ENCODE peak calls at places on chromosomes 11 and 22, in four cellular contexts. I is stomach, Y is esophagus muscularis mucosa, S is H1. M is an unnamed sample. For H3K36me3 and H3K4me1, the result is how much of the 10 kb centered on the place peaks cover.

GRCh38 chr11:111723595-111723994 is 42.6 kb downstream of the PPP2R1B start:
- DNase-seq in I (no peak), Y (no peak), S (no peak), M (no peak)

GRCh38 chr11:47418454-47419259 is 7.6 kb downstream of the PSMC3 start:
- DNase-seq in I (no peak), Y (no peak), S (no peak), M (no peak)

GRCh38 chr11:75188671-75189070 is 37.8 kb downstream of the SLCO2B1 start:
- DNase-seq in I (no peak), Y (no peak), S (no peak), M (no peak)

GRCh38 chr22:22099833-22100812 is 117.5 kb upstream of the TOP3B start:
- DNase-seq in I (no peak), Y (peak), S (no peak), M (no peak)

GRCh38 chr11:44416776-44417175 is 106.8 kb upstream of the ALX4 start:
- DNase-seq in I (no peak), Y (no peak), S (no peak), M (no peak)

GRCh38 chr11:128905345-128906184 is 14.4 kb downstream of the KCNJ5 start:
- DNase-seq in I (peak), Y (no peak), S (no peak), M (no peak)

GRCh38 chr22:38454361-38455062 is 487 bp downstream of the KCNJ4 start:
- DNase-seq in I (no peak), Y (no peak), S (no peak), M (no peak)

GRCh38 chr22:48278620-48279464 is 1516.4 kb downstream of the TBC1D22A start:
- DNase-seq in I (no peak), Y (no peak), S (no peak), M (no peak)

GRCh38 chr11:11976476-11977187 is 31.8 kb downstream of the DKK3 start:
- DNase-seq in I (peak), Y (no peak), S (no peak), M (no peak)

GRCh38 chr11:117822031-117822521 is 2.5 kb downstream of the FXYD2 start:
- DNase-seq in I (peak), Y (no peak), S (no peak), M (peak)

GRCh38 chr22:38431266-38432010 is 23.6 kb downstream of the KCNJ4 start:
- DNase-seq in I (no peak), Y (no peak), S (no peak), M (no peak)

GRCh38 chr11:27227744-27228143 is 135.3 kb downstream of the CCDC34 start:
- DNase-seq in I (no peak), Y (no peak), S (no peak), M (no peak)

GRCh38 chr11:114399490-114399889 is 821 bp downstream of the C11orf71 start:
- DNase-seq in I (no peak), Y (no peak), S (no peak), M (no peak)

GRCh38 chr11:74022541-74022940 is 13.7 kb upstream of the UCP3 start:
- DNase-seq in I (no peak), Y (no peak), S (no peak), M (no peak)

GRCh38 chr22:29306175-29306829 is at the start of gene GAS2L1:
- DNase-seq in I (peak), Y (no peak), S (peak), M (peak)

GRCh38 chr22:46549565-46549840 is 12.1 kb upstream of the CELSR1 start:
- DNase-seq in I (no peak), Y (no peak), S (no peak), M (no peak)

GRCh38 chr22:49426098-49426497 is 401.6 kb downstream of the BRD1 start:
- DNase-seq in I (no peak), Y (no peak), S (no peak), M (no peak)

GRCh38 chr22:29511126-29511854 is 31.3 kb downstream of the NEFH start:
- DNase-seq in I (no peak), Y (no peak), S (no peak), M (no peak)

GRCh38 chr22:24950272-24950902 is 2.1 kb upstream of the KIAA1671 start:
- DNase-seq in I (no peak), Y (no peak), S (peak), M (no peak)

GRCh38 chr11:73804712-73805111 is 17.0 kb downstream of the MRPL48 start:
- DNase-seq in I (no peak), Y (no peak), S (no peak), M (no peak)

GRCh38 chr11:64826062-64826461 is 15.7 kb upstream of the MEN1 start:
- DNase-seq in I (no peak), Y (no peak), S (no peak), M (no peak)
- H3K36me3 ChIP-seq in I (half or more), Y (under half), S (under half), M (half or more)

GRCh38 chr11:37089439-37089838 is 491.4 kb upstream of the RAG2 start:
- DNase-seq in I (no peak), Y (no peak), S (no peak), M (no peak)

GRCh38 chr11:37088573-37088910 is 490.5 kb upstream of the RAG2 start:
- DNase-seq in I (no peak), Y (no peak), S (no peak), M (no peak)

GRCh38 chr11:37092487-37092886 is 494.5 kb upstream of the RAG2 start:
- DNase-seq in I (no peak), Y (no peak), S (no peak), M (no peak)

GRCh38 chr11:37087650-37088572 is 489.9 kb upstream of the RAG2 start:
- DNase-seq in I (no peak), Y (no peak), S (no peak), M (no peak)
- TF ChIP-seq EP300 in I (no peak), Y (no peak), S (no peak), M (no peak)

GRCh38 chr11:79102821-79103220 is 338.0 kb downstream of the TENM4 start:
- DNase-seq in I (no peak), Y (no peak), S (no peak), M (no peak)
- H3K4me1 ChIP-seq in I (under half), Y (under half), S (under half), M (under half)

GRCh38 chr11:9738126-9738525 is 74.2 kb downstream of the SWAP70 start:
- DNase-seq in I (no peak), Y (no peak), S (no peak), M (no peak)
- H3K36me3 ChIP-seq in I (half or more), Y (half or more), S (under half), M (half or more)

GRCh38 chr22:44033287-44033686 is 9.2 kb downstream of the PARVB start:
- DNase-seq in I (no peak), Y (no peak), S (no peak), M (no peak)
- TF ChIP-seq EP300 in I (no peak), Y (no peak), S (no peak), M (no peak)

GRCh38 chr11:123060265-123061000 is 1.5 kb downstream of the HSPA8 start:
- DNase-seq in I (no peak), Y (no peak), S (no peak), M (no peak)
- H3K4me1 ChIP-seq in I (half or more), Y (half or more), S (under half), M (half or more)

GRCh38 chr22:39665229-39665628 is 94.7 kb downstream of the CACNA1I start:
- DNase-seq in I (no peak), Y (no peak), S (no peak), M (no peak)
- H3K36me3 ChIP-seq in I (under half), Y (under half), S (under half), M (under half)

GRCh38 chr11:98227266-98227665 is 793.5 kb upstream of the CNTN5 start:
- DNase-seq in I (no peak), Y (no peak), S (no peak), M (no peak)
- TF ChIP-seq EP300 in I (no peak), Y (no peak), S (no peak), M (no peak)

GRCh38 chr11:62574363-62575057 is 819 bp upstream of the EEF1G start:
- DNase-seq in I (peak), Y (no peak), S (no peak), M (peak)
- H3K4me1 ChIP-seq in I (under half), Y (half or more), S (under half), M (half or more)

DNA sequence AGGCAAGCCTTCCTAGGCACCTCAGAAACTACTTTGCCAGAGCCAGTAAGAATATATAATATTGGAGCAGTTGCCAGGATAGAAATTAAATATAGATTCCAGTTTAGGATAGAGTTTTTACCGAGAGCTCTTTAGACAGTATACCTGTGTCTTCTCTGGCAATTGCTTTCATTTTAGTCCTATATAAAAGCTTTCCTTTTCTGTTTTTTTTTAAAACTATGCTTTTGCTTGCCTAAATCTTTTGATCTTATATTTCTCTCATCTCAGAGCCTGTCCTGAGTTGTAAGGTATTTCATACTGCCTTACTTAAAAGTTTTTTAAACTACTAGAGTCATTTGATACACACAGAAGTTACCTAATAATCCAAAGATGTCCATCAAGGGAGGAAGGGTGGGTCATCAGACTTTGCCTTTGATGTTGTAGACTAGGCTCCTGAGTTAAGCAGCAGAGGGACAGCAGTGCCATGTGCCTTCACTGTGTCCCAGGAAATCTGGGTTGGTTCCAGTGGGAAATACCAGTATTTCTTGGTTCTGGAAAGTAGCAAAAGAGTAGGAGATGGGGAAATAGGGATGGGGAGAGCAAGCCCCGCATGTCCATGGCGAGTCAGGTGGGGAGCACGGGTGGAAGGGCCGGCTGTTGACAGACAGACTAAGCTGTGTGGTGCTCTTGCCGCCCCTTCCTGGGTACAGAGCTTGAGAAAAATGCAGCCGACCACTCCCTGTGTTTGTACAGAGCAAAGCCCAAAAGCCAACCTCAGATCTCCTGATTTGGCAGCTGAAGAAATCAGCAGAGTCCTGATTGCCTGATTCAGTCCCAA is 11.2 kb downstream of the MCAM start:
- DNase-seq in I (no peak), Y (no peak), S (no peak), M (no peak)
- H3K36me3 ChIP-seq in I (half or more), Y (half or more), S (under half), M (under half)

M was measured in suprapubic skin.